ENCODE peak calls at places on chromosomes 12 and 14, in seven cellular contexts. K is memory B cell; S is stimulated activated CD4-positive, alpha-beta T cell treated with anti-CD3 and anti-CD28 coated beads, Interleukin-1b, Interleukin-23, amount 100 ng/mL, for 4 hours; Z is body of pancreas; G is Kasumi-1; B is frontal cortex; O is posterior vena cava. U is an unnamed sample.
A peak's percentile ranks its signal among the peaks of the same experiment; 100 is the strongest.

GRCh38 chr12:123094349-123095073 is 56.4 kb downstream of the PITPNM2 start:
- DNase-seq in K (no peak), S (no peak), Z (no peak), G (no peak), B (no peak), O (no peak), U (no peak)

GRCh38 chr14:100810861-100811461 is 15.0 kb upstream of the MEG3 start:
- DNase-seq in K (no peak), S (no peak), Z (no peak), G (no peak), B (no peak), O (peak; percentile 53), U (no peak)

GRCh38 chr14:66087231-66087630 is 398.9 kb upstream of the CCDC196 start:
- DNase-seq in K (no peak), S (no peak), Z (no peak), G (no peak), B (no peak), O (no peak), U (no peak)

GRCh38 chr12:4855121-4855924 is 54.4 kb upstream of the KCNA1 start:
- DNase-seq in K (peak; percentile 65), S (no peak), Z (peak; percentile 62), G (peak; percentile 69), B (peak; percentile 62), O (no peak), U (peak; percentile 62)

GRCh38 chr14:78048120-78048519 is 122.1 kb upstream of the NRXN3 start:
- DNase-seq in K (no peak), S (no peak), Z (no peak), G (no peak), B (no peak), O (no peak), U (no peak)

GRCh38 chr14:25358330-25358729 is 308.4 kb upstream of the STXBP6 start:
- DNase-seq in K (no peak), S (no peak), Z (no peak), G (no peak), B (no peak), O (no peak), U (no peak)

GRCh38 chr14:100408350-100409015 is 85.3 kb downstream of the SLC25A47 start:
- DNase-seq in K (no peak), S (no peak), Z (peak; percentile 34), G (no peak), B (no peak), O (no peak), U (peak; percentile 6)

GRCh38 chr12:82047480-82047879 is 288.3 kb upstream of the PPFIA2 start:
- DNase-seq in K (no peak), S (no peak), Z (no peak), G (no peak), B (no peak), O (no peak), U (no peak)

GRCh38 chr14:20657216-20658211 is 16.0 kb upstream of the OR6S1 start:
- DNase-seq in K (no peak), S (no peak), Z (no peak), G (no peak), B (no peak), O (no peak), U (peak; percentile 19)

GRCh38 chr12:115984607-115985006 is 292.9 kb downstream of the MED13L start:
- DNase-seq in K (no peak), S (no peak), Z (no peak), G (no peak), B (no peak), O (no peak), U (no peak)

GRCh38 chr12:53985358-53985899 is 483 bp downstream of the HOXC10 start:
- DNase-seq in K (no peak), S (no peak), Z (no peak), G (no peak), B (no peak), O (no peak), U (no peak)

GRCh38 chr12:86283607-86284006 is 27.4 kb upstream of the MGAT4C start:
- DNase-seq in K (no peak), S (no peak), Z (no peak), G (no peak), B (no peak), O (no peak), U (no peak)

GRCh38 chr12:88029093-88029665 is at the start of gene C12orf50:
- DNase-seq in K (no peak), S (no peak), Z (no peak), G (no peak), B (no peak), O (no peak), U (no peak)

GRCh38 chr14:51444381-51445000 is 204.4 kb downstream of the TMX1 start:
- DNase-seq in K (no peak), S (no peak), Z (no peak), G (no peak), B (no peak), O (no peak), U (no peak)

GRCh38 chr14:30786701-30787100 is 87.7 kb upstream of the COCH start:
- DNase-seq in K (no peak), S (no peak), Z (no peak), G (no peak), B (no peak), O (no peak), U (no peak)

GRCh38 chr14:89425931-89426330 is 8.9 kb upstream of the FOXN3 start:
- DNase-seq in K (no peak), S (no peak), Z (no peak), G (no peak), B (no peak), O (no peak), U (no peak)

GRCh38 chr14:65850429-65851145 is 438.1 kb downstream of the FUT8 start:
- DNase-seq in K (no peak), S (peak; percentile 28), Z (no peak), G (no peak), B (no peak), O (no peak), U (peak; percentile 60)

GRCh38 chr12:124098887-124099286 is 125.9 kb downstream of the ZNF664 start:
- DNase-seq in K (no peak), S (no peak), Z (no peak), G (no peak), B (no peak), O (peak; percentile 70), U (no peak)

GRCh38 chr14:100239840-100240724 is 1.1 kb downstream of the YY1 start:
- DNase-seq in K (peak; percentile 85), S (peak; percentile 86), Z (peak; percentile 85), G (peak; percentile 63), B (peak; percentile 84), O (peak; percentile 97), U (peak; percentile 88)